ENCODE peak calls at places on chromosomes 13 and 19, in nine cellular contexts. K, C, Q, L, E, R, Y, X and W are unnamed samples. For H3K4me1, the result is how much of the 10 kb centered on the place peaks cover.

GRCh38 chr19:45306522-45307027 is 16.1 kb downstream of the CKM start:
- DNase-seq in R (no peak), Y (no peak), C (no peak), Q (no peak), K (no peak), E (no peak), X (peak), L (no peak), W (no peak)

GRCh38 chr13:20428666-20429644 is 96.7 kb downstream of the CRYL1 start:
- DNase-seq in Y (no peak), X (no peak), L (no peak), R (no peak), E (no peak), C (no peak), K (no peak), Q (no peak), W (no peak)

GRCh38 chr13:35789335-35790166 is 313.1 kb upstream of the MAB21L1 start:
- DNase-seq in L (peak), K (no peak), Y (no peak), Q (no peak), X (no peak), C (no peak), R (no peak), E (peak), W (no peak)

GRCh38 chr13:20431080-20431479 is 94.6 kb downstream of the CRYL1 start:
- DNase-seq in R (no peak), K (no peak), Q (no peak), X (no peak), E (no peak), L (no peak), Y (no peak), C (no peak), W (no peak)

GRCh38 chr13:97222934-97223710 is 989 bp downstream of the MBNL2 start:
- DNase-seq in X (no peak), Q (no peak), L (peak), K (no peak), C (no peak), Y (no peak), R (no peak), E (no peak), W (no peak)

GRCh38 chr13:51727634-51728274 is 76.2 kb downstream of the DHRS12 start:
- DNase-seq in Q (no peak), L (no peak), E (no peak), Y (no peak), C (no peak), R (no peak), K (no peak), X (no peak), W (no peak)

GRCh38 chr19:30426864-30427263 is 54.7 kb downstream of the ZNF536 start:
- DNase-seq in K (no peak), X (no peak), Q (no peak), R (no peak), C (no peak), L (no peak), Y (no peak), E (no peak), W (no peak)

GRCh38 chr13:32211788-32212187 is 103.4 kb downstream of the ZAR1L start:
- DNase-seq in K (no peak), X (no peak), L (no peak), C (no peak), E (no peak), Q (no peak), Y (no peak), R (no peak), W (no peak)

GRCh38 chr13:103883698-103884097 is 817.5 kb upstream of the SLC10A2 start:
- DNase-seq in L (no peak), E (no peak), Y (no peak), X (no peak), C (no peak), Q (no peak), R (no peak), K (no peak), W (no peak)

GRCh38 chr13:90746230-90746629 is 601.3 kb upstream of the MIR17HG start:
- DNase-seq in Q (no peak), E (no peak), L (no peak), X (no peak), Y (no peak), C (no peak), K (no peak), R (no peak), W (no peak)

GRCh38 chr13:46866150-46866549 is 30.7 kb downstream of the HTR2A start:
- DNase-seq in X (peak), R (no peak), Q (no peak), C (no peak), E (no peak), K (peak), Y (no peak), L (peak), W (no peak)

GRCh38 chr13:98966019-98966418 is 11.8 kb downstream of the DOCK9 start:
- DNase-seq in X (no peak), Y (no peak), Q (no peak), K (no peak), C (no peak), L (no peak), E (no peak), R (no peak), W (no peak)

GRCh38 chr13:20997301-20998061 is 63.9 kb downstream of the LATS2 start:
- DNase-seq in K (no peak), C (no peak), X (peak), L (no peak), R (no peak), Q (peak), E (no peak), Y (no peak), W (peak)

GRCh38 chr19:50925734-50926133 is 14.5 kb upstream of the KLK4 start:
- DNase-seq in Q (no peak), E (no peak), K (no peak), L (no peak), Y (no peak), X (no peak), C (no peak), R (no peak), W (no peak)

GRCh38 chr13:29897102-29897501 is 46.7 kb upstream of the UBL3 start:
- DNase-seq in X (no peak), K (no peak), R (no peak), E (no peak), C (no peak), Q (no peak), Y (no peak), L (no peak), W (no peak)

GRCh38 chr13:94596575-94596971 is 621 bp upstream of the TGDS start:
- DNase-seq in R (no peak), C (no peak), K (peak), X (peak), L (no peak), Y (no peak), E (no peak), Q (peak), W (no peak)

GRCh38 chr19:4575267-4575793 is 15.8 kb upstream of the SEMA6B start:
- DNase-seq in K (no peak), Q (peak), L (no peak), R (no peak), X (peak), Y (no peak), C (peak), E (peak), W (peak)

GRCh38 chr13:109790951-109791605 is 4.7 kb upstream of the IRS2 start:
- DNase-seq in X (peak), Q (peak), C (no peak), K (no peak), R (no peak), L (peak), Y (no peak), E (no peak), W (no peak)

GRCh38 chr19:17405250-17406038 is at the start of gene BST2:
- DNase-seq in E (no peak), R (no peak), Y (peak), X (peak), L (peak), Q (peak), C (peak), K (peak), W (peak)

GRCh38 chr13:30874111-30874510 is 32.0 kb upstream of the MEDAG start:
- DNase-seq in X (no peak), C (no peak), R (no peak), K (no peak), E (no peak), L (no peak), Q (no peak), Y (no peak), W (no peak)

GRCh38 chr19:28446511-28446910 is 766.4 kb downstream of the UQCRFS1 start:
- DNase-seq in E (no peak), R (no peak), X (no peak), C (no peak), Y (no peak), L (no peak), Q (no peak), K (no peak), W (no peak)

GRCh38 chr13:48644951-48645350 is 8.8 kb upstream of the CYSLTR2 start:
- DNase-seq in Y (no peak), Q (no peak), E (no peak), R (no peak), K (no peak), X (no peak), L (no peak), C (no peak), W (no peak)

GRCh38 chr13:48647625-48648024 is 6.1 kb upstream of the CYSLTR2 start:
- DNase-seq in K (peak), R (no peak), L (peak), C (no peak), Q (no peak), X (no peak), Y (no peak), E (no peak), W (no peak)

GRCh38 chr13:48646791-48647190 is 6.9 kb upstream of the CYSLTR2 start:
- DNase-seq in X (no peak), K (no peak), L (no peak), C (no peak), R (no peak), Q (no peak), Y (no peak), E (no peak), W (no peak)

GRCh38 chr13:48645845-48646244 is 7.9 kb upstream of the CYSLTR2 start:
- DNase-seq in Y (no peak), R (no peak), L (no peak), Q (no peak), X (no peak), K (no peak), C (no peak), E (no peak), W (no peak)

DNA sequence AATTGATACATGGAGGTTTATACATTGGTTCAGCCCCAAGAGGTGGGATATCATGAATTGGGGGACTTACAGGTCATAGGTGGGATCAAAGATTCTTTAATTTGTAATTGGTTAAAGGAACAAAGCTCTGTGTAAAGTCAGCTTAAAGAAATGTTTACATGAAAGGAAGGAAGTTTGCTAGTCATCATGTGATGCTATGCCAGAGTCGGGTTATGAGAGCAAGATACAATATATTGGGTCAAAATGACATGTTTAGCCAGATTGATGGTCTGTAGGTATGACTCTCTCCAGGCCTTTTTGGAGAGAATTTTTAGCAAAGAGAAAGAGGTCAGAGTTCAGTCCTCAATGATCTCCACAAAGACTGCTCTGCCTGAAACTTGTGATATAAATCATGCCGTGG is 5.3 kb upstream of the CYSLTR2 start:
- DNase-seq in K (no peak), L (no peak), R (no peak), Y (no peak), Q (no peak), X (no peak), C (no peak), E (no peak), W (no peak)
- H3K4me1 ChIP-seq in K (under half), L (under half), R (under half), Y (under half), Q (under half), X (under half), C (under half), E (under half), W (under half)

DNA sequence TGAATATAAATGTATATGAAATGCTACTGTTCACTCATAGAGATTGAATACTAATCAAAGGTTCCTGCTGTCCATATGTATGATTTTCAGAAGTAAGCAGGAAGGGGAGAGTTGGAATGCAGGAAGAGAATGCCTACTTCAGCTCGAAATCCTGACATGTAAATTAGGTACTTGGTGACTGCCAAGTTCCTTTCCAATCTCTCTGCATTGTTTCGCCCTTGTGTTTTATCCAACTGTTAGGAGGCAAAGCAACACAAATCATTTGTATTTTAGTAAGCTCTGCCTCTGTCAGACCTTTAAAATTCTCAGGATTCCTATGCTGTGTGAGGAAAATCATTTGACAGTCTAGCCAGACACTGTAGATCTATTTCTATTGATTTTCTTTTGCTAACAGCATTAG is 9.0 kb downstream of the STARD13 start:
- DNase-seq in C (no peak), R (no peak), Q (no peak), L (no peak), X (no peak), Y (no peak), E (no peak), K (no peak), W (no peak)
- H3K4me1 ChIP-seq in C (under half), R (under half), Q (half or more), L (under half), X (under half), Y (under half), E (half or more), K (under half), W (half or more)

GRCh38 chr19:42197375-42197817 is 20.1 kb downstream of the DEDD2 start:
- DNase-seq in E (no peak), C (no peak), K (peak), L (no peak), X (no peak), R (no peak), Y (no peak), Q (no peak), W (no peak)
- H3K4me1 ChIP-seq in E (under half), C (under half), K (under half), L (half or more), X (under half), R (under half), Y (half or more), Q (under half), W (under half)

DNA sequence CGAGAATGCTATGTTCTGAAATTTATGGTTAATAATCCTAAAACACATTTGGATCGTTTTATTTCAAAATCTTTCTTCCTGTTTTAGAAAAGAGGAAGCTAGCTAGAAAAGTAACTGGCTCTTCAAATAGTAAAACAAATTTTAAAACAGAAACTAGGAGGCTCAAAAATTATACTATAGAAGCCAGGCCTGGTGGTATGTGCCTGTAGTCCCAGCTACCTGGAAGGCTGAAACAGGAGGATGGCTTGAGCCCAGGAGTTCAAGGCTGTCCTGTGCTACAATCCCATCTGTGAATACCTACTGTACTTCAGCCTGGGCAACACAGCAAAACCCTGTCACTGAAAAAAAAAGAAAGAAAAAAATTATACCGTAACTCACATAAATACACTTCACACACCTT is 57.9 kb downstream of the ELF1 start:
- DNase-seq in Q (no peak), E (no peak), C (no peak), L (peak), X (no peak), Y (no peak), K (no peak), R (no peak), W (no peak)
- H3K4me1 ChIP-seq in Q (half or more), E (under half), C (under half), L (half or more), X (under half), Y (half or more), K (under half), R (under half), W (half or more)

GRCh38 chr13:23618341-23618740 is 48.1 kb downstream of the TNFRSF19 start:
- DNase-seq in R (no peak), Q (no peak), E (peak), C (no peak), Y (no peak), K (no peak), L (no peak), X (no peak), W (no peak)
- H3K4me1 ChIP-seq in R (under half), Q (under half), E (under half), C (under half), Y (under half), K (under half), L (under half), X (under half), W (under half)

GRCh38 chr13:111186305-111186930 is 71.3 kb downstream of the ARHGEF7 start:
- DNase-seq in Q (no peak), L (peak), Y (no peak), E (no peak), C (no peak), R (no peak), X (no peak), K (no peak), W (no peak)
- H3K4me1 ChIP-seq in Q (half or more), L (half or more), Y (half or more), E (under half), C (under half), R (under half), X (under half), K (under half), W (half or more)

DNA sequence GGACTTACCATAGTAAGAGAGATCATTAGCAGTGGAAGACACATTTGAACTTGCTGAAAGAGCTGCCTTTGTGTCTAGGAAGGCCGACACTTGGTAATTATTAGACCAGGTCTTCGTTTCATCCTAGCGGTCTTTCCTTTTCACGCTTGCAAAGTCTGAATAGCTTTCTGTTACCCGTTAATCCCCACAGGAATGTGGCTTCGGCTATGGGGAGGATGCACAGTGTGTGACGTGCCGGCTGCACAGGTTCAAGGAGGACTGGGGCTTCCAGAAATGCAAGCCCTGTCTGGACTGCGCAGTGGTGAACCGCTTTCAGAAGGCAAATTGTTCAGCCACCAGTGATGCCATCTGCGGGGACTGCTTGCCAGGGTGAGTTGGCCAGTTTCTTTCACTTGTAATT is 45.5 kb downstream of the TNFRSF19 start:
- DNase-seq in E (no peak), L (no peak), Q (no peak), R (no peak), K (no peak), X (no peak), C (no peak), Y (no peak), W (no peak)
- H3K4me1 ChIP-seq in E (under half), L (under half), Q (under half), R (under half), K (under half), X (under half), C (under half), Y (under half), W (under half)

GRCh38 chr19:35068941-35069634 is 27.6 kb downstream of the HPN start:
- DNase-seq in Y (no peak), X (no peak), K (no peak), R (no peak), E (no peak), Q (no peak), L (no peak), C (no peak), W (no peak)
- H3K4me1 ChIP-seq in Y (under half), X (under half), K (under half), R (under half), E (under half), Q (under half), L (under half), C (under half), W (under half)